ENCODE peak calls at places on chromosomes 5 and 9, in seven cellular contexts. Y is naive thymus-derived CD4-positive, alpha-beta T cell; E is CD8-positive, alpha-beta memory T cell; L is testis; G is cardiac muscle cell; W is A549; Z is H1. C is an unnamed sample. For H3K4me1, the result is how much of the 10 kb centered on the place peaks cover.

GRCh38 chr9:114049453-114050225 is 28.5 kb downstream of the AMBP start:
- DNase-seq in Z (no peak), W (no peak), G (no peak), E (no peak), L (peak), Y (no peak), C (no peak)

GRCh38 chr9:129840024-129840423 is 4.8 kb downstream of the USP20 start:
- DNase-seq in W (no peak), E (no peak), Y (peak), L (no peak), G (no peak), Z (no peak), C (no peak)

GRCh38 chr5:132260714-132261615 is 3.5 kb downstream of the PDLIM4 start:
- DNase-seq in W (no peak), G (peak), L (peak), E (no peak), Y (no peak), Z (no peak), C (peak)

GRCh38 chr5:55134053-55134722 is 25.8 kb upstream of the GPX8 start:
- DNase-seq in E (no peak), Z (no peak), G (no peak), L (no peak), Y (no peak), W (no peak), C (no peak)

GRCh38 chr9:70921126-70921525 is 200.3 kb downstream of the TRPM3 start:
- DNase-seq in Z (no peak), E (no peak), W (no peak), Y (no peak), L (no peak), G (peak), C (no peak)

GRCh38 chr9:28270156-28270555 is 696.9 kb upstream of the C9orf72 start:
- DNase-seq in W (no peak), G (no peak), Y (no peak), L (no peak), Z (no peak), E (no peak), C (no peak)

GRCh38 chr9:121939643-121940042 is 153.5 kb downstream of the TTLL11 start:
- DNase-seq in W (no peak), Y (no peak), L (no peak), E (no peak), Z (no peak), G (no peak), C (no peak)

GRCh38 chr9:18665947-18666346 is 192.0 kb downstream of the ADAMTSL1 start:
- DNase-seq in E (no peak), Y (no peak), W (no peak), Z (no peak), G (peak), L (no peak), C (no peak)

GRCh38 chr5:143134269-143134668 is 269.2 kb downstream of the NR3C1 start:
- DNase-seq in G (no peak), W (no peak), E (no peak), L (no peak), Z (no peak), Y (no peak), C (no peak)

GRCh38 chr5:43034591-43034968 is 5.5 kb downstream of the ANXA2R start:
- DNase-seq in Z (no peak), L (no peak), G (peak), Y (no peak), E (no peak), W (no peak), C (no peak)

GRCh38 chr5:7742241-7742656 is 108.7 kb downstream of the CFAP90 start:
- DNase-seq in L (no peak), E (no peak), W (no peak), Y (no peak), Z (no peak), G (no peak), C (no peak)

GRCh38 chr5:109479260-109479860 is 69.6 kb upstream of the PJA2 start:
- DNase-seq in W (peak), Y (peak), G (peak), L (no peak), E (no peak), Z (no peak), C (no peak)

GRCh38 chr9:35918780-35919179 is 9.5 kb downstream of the SPAAR start:
- DNase-seq in Z (no peak), W (no peak), Y (no peak), E (no peak), G (no peak), L (no peak), C (no peak)

GRCh38 chr5:125258610-125259009 is 512.2 kb upstream of the ZNF608 start:
- DNase-seq in W (no peak), L (no peak), E (no peak), Z (no peak), G (no peak), Y (no peak), C (no peak)

GRCh38 chr5:14445581-14446290 is 135.9 kb upstream of the OTULINL start:
- DNase-seq in L (peak), Z (peak), W (no peak), G (peak), Y (no peak), E (no peak), C (no peak)

GRCh38 chr9:115369322-115369957 is 251.5 kb upstream of the TNC start:
- DNase-seq in Y (no peak), G (peak), Z (no peak), L (no peak), E (no peak), W (no peak), C (peak)

GRCh38 chr5:146334074-146334533 is 4.5 kb upstream of the POU4F3 start:
- DNase-seq in W (no peak), Z (no peak), L (no peak), Y (no peak), G (no peak), E (no peak), C (no peak)

GRCh38 chr5:155772009-155772662 is 554.8 kb upstream of the SGCD start:
- DNase-seq in Z (peak), W (no peak), G (no peak), E (no peak), L (no peak), Y (no peak), C (no peak)

GRCh38 chr9:21559402-21560280 is 77.5 kb upstream of the IFNE start:
- DNase-seq in E (peak), Z (no peak), Y (peak), W (peak), L (peak), G (peak), C (peak)

GRCh38 chr9:37327553-37327952 is 94.9 kb upstream of the GRHPR start:
- DNase-seq in W (no peak), L (no peak), Y (no peak), Z (no peak), G (no peak), E (no peak), C (no peak)

GRCh38 chr5:126449751-126450271 is 26.6 kb downstream of the GRAMD2B start:
- DNase-seq in E (peak), L (no peak), Y (peak), G (peak), W (no peak), Z (no peak), C (no peak)

GRCh38 chr5:145245354-145245753 is 589.8 kb downstream of the PRELID2 start:
- DNase-seq in E (no peak), L (no peak), Z (no peak), W (no peak), Y (no peak), G (peak), C (no peak)

GRCh38 chr9:77707696-77708095 is 59.6 kb upstream of the GNA14 start:
- DNase-seq in W (peak), L (no peak), Z (no peak), E (no peak), G (peak), Y (no peak), C (no peak)

GRCh38 chr5:43036856-43037711 is 3.0 kb downstream of the ANXA2R start:
- DNase-seq in L (no peak), Y (no peak), W (no peak), Z (no peak), G (peak), E (no peak), C (no peak)

GRCh38 chr5:52632281-52632680 is 155.4 kb upstream of the ITGA1 start:
- DNase-seq in L (no peak), Y (no peak), W (no peak), E (no peak), Z (no peak), G (no peak), C (no peak)

GRCh38 chr5:100840364-100840763 is 62.7 kb downstream of the ST8SIA4 start:
- DNase-seq in G (peak), Z (no peak), Y (no peak), L (no peak), W (no peak), E (no peak), C (no peak)

GRCh38 chr5:179762781-179763176 is 30.2 kb downstream of the MAML1 start:
- DNase-seq in G (peak), W (no peak), Y (no peak), E (no peak), L (no peak), Z (no peak), C (no peak)

GRCh38 chr5:179765400-179765799 is 28.4 kb upstream of the LTC4S start:
- DNase-seq in Y (no peak), L (no peak), W (no peak), G (peak), Z (no peak), E (no peak), C (peak)

GRCh38 chr5:179762079-179762780 is 29.6 kb downstream of the MAML1 start:
- DNase-seq in Z (no peak), G (no peak), L (no peak), E (no peak), W (no peak), Y (peak), C (no peak)

GRCh38 chr5:179766021-179766725 is 27.6 kb upstream of the LTC4S start:
- DNase-seq in G (peak), Z (no peak), W (no peak), E (no peak), L (no peak), Y (no peak), C (no peak)

DNA sequence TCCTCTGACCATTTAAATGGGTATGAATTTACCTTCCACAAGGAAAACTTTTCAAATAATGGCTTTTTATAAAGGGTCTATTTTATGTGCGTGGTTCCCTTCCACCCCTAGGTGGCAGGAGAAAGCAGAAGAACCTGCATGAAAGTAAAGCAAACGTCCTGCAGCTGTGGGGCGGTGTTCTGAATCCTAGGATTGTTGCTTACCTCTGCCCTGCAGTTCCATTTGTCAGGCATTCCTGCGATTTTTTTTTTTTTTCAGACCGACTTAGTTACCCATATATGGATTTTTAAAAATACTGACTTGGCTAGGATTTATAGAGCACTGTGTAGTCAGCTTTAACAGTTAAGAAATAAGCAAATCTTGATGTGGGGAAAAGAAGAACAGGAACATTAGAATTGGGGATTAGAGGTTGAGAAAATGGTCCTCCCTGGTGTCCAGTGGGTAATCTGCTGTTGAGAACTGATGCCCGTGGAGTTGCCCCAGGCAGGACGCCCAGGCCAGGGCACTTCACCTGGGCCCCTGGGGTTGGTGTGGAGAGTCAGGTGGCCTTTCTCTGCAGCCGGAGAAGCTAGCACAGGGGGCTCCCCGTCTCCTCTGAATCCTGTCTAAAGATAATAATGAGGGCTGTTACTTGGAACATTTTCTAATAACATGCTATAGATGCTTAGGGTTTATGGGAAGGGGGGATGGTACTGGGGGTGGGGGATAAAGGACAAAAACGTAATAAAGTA is 30.4 kb upstream of the LTC4S start:
- DNase-seq in Y (peak), Z (no peak), L (peak), E (peak), G (peak), W (peak), C (peak)
- H3K4me1 ChIP-seq in Y (under half), Z (under half), L (under half), E (under half), G (under half), W (under half), C (under half)

GRCh38 chr5:103919526-103919925 is 356.9 kb upstream of the NUDT12 start:
- DNase-seq in Y (no peak), W (no peak), Z (no peak), E (no peak), L (no peak), G (no peak), C (no peak)

GRCh38 chr5:103923616-103924168 is 361.1 kb upstream of the NUDT12 start:
- DNase-seq in E (no peak), Y (no peak), Z (no peak), W (no peak), G (no peak), L (no peak), C (no peak)

GRCh38 chr5:103915081-103915480 is 352.5 kb upstream of the NUDT12 start:
- DNase-seq in G (no peak), Z (no peak), E (no peak), Y (no peak), L (no peak), W (no peak), C (no peak)

DNA sequence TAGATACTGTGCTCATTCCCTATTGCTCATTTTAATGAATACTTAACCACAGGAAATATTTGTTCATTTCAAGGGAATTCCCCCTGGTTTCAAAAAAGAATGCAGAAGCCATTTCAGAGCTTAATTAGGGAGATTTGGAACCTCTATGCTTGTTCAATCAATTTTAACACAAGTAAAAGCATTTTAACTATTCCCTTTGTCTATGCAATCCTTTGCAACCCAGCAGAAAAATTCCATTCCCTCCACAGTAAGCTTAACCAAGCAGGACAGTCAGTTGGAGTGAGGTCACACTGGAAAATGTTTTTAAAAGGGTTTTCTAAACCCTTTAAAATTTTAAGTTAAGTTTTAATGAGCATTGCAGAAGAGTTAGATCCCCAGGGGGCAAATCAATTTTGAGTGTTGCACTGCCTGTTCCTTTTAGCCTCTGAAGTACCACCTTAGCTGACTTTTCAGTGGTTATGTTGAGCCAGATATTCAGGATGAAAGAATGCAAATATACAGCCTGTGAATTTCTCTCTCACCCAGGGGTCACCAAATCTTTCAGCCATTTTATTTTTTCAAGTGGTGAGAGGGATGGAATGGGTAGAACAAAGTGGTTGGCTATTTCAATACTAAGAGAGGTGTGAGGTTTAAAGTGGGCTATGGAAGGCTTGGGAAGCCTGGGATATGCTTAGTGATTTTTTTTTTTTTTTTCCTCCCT is 356.2 kb upstream of the NUDT12 start:
- DNase-seq in Z (no peak), G (no peak), L (no peak), E (no peak), W (no peak), Y (no peak), C (no peak)
- H3K4me1 ChIP-seq in Z (under half), G (under half), L (under half), E (under half), W (under half), Y (under half), C (under half)

GRCh38 chr5:2752875-2753435 is 1.5 kb upstream of the IRX2 start:
- DNase-seq in L (no peak), Z (no peak), W (no peak), G (no peak), E (no peak), Y (no peak), C (no peak)
- H3K4me1 ChIP-seq in L (under half), Z (under half), W (under half), G (under half), E (under half), Y (under half), C (half or more)

GRCh38 chr5:3102531-3102930 is 351.1 kb upstream of the IRX2 start:
- DNase-seq in Z (no peak), Y (no peak), E (no peak), L (no peak), G (no peak), W (no peak), C (no peak)

GRCh38 chr5:3103241-3103855 is 351.9 kb upstream of the IRX2 start:
- DNase-seq in W (no peak), L (no peak), Z (no peak), G (no peak), Y (no peak), E (no peak), C (no peak)

GRCh38 chr5:3105172-3105571 is 353.7 kb upstream of the IRX2 start:
- DNase-seq in L (no peak), Z (no peak), E (no peak), G (no peak), Y (no peak), W (no peak), C (no peak)

GRCh38 chr5:3105581-3105980 is 354.1 kb upstream of the IRX2 start:
- DNase-seq in L (no peak), G (no peak), W (no peak), Z (no peak), E (no peak), Y (no peak), C (no peak)

GRCh38 chr5:3104446-3105047 is 353.1 kb upstream of the IRX2 start:
- DNase-seq in E (no peak), Z (no peak), G (no peak), W (no peak), L (no peak), Y (no peak), C (no peak)
- H3K4me1 ChIP-seq in E (under half), Z (under half), G (half or more), W (under half), L (under half), Y (under half), C (under half)

GRCh38 chr5:176536902-176537607 is at the start of gene RNF44:
- DNase-seq in Z (peak), Y (peak), E (peak), L (peak), W (peak), G (peak), C (peak)

GRCh38 chr5:176535655-176536131 is 1.5 kb downstream of the RNF44 start:
- DNase-seq in W (no peak), Y (no peak), L (peak), G (no peak), E (no peak), Z (no peak), C (no peak)

GRCh38 chr5:176535101-176535654 is 2.0 kb downstream of the RNF44 start:
- DNase-seq in L (peak), G (no peak), Z (no peak), Y (peak), E (peak), W (no peak), C (no peak)

GRCh38 chr5:176537608-176538504 is 654 bp upstream of the RNF44 start:
- DNase-seq in G (peak), E (peak), W (peak), Z (peak), L (peak), Y (peak), C (peak)

GRCh38 chr5:176536132-176536901 is 885 bp downstream of the RNF44 start:
- DNase-seq in E (peak), G (peak), W (peak), L (peak), Y (peak), Z (no peak), C (peak)
- H3K4me1 ChIP-seq in E (half or more), G (under half), W (half or more), L (under half), Y (half or more), Z (under half), C (under half)